ENCODE peak calls at places on chromosomes 11 and 22, in four cellular contexts. One of them, this sample, is unnamed.

GRCh38 chr11:120034881-120035620 is 102.9 kb downstream of the TRIM29 start:
- DNase-seq in central memory CD4-positive, alpha-beta T cell: no peak
- DNase-seq in astrocyte: no peak
- DNase-seq in RWPE1: no peak
- DNase-seq in this sample: no peak

GRCh38 chr11:76456571-76456970 is 11.8 kb downstream of the EMSY start:
- DNase-seq in astrocyte: no peak
- DNase-seq in central memory CD4-positive, alpha-beta T cell: no peak
- DNase-seq in RWPE1: no peak
- DNase-seq in this sample: no peak

GRCh38 chr11:67045314-67045713 is 11.3 kb upstream of the RHOD start:
- DNase-seq in RWPE1: peak; percentile 88
- DNase-seq in central memory CD4-positive, alpha-beta T cell: no peak
- DNase-seq in astrocyte: peak; percentile 92
- DNase-seq in this sample: peak; percentile 48

GRCh38 chr11:48031602-48032001 is 51.2 kb downstream of the PTPRJ start:
- DNase-seq in astrocyte: no peak
- DNase-seq in central memory CD4-positive, alpha-beta T cell: no peak
- DNase-seq in RWPE1: no peak
- DNase-seq in this sample: no peak

GRCh38 chr11:20033806-20034205 is 126.5 kb downstream of the DBX1 start:
- DNase-seq in RWPE1: no peak
- DNase-seq in central memory CD4-positive, alpha-beta T cell: no peak
- DNase-seq in astrocyte: no peak
- DNase-seq in this sample: no peak

GRCh38 chr22:48045369-48045768 is 1282.9 kb downstream of the TBC1D22A start:
- DNase-seq in RWPE1: no peak
- DNase-seq in central memory CD4-positive, alpha-beta T cell: no peak
- DNase-seq in astrocyte: no peak
- DNase-seq in this sample: no peak

GRCh38 chr11:86062719-86063118 is 6.2 kb downstream of the PICALM start:
- DNase-seq in astrocyte: peak; percentile 35
- DNase-seq in RWPE1: no peak
- DNase-seq in central memory CD4-positive, alpha-beta T cell: no peak
- DNase-seq in this sample: no peak

GRCh38 chr22:35467788-35468187 is 67.8 kb downstream of the MCM5 start:
- DNase-seq in RWPE1: no peak
- DNase-seq in central memory CD4-positive, alpha-beta T cell: no peak
- DNase-seq in astrocyte: peak; percentile 19
- DNase-seq in this sample: no peak

GRCh38 chr22:21759133-21759532 is 23.5 kb upstream of the YPEL1 start:
- DNase-seq in central memory CD4-positive, alpha-beta T cell: no peak
- DNase-seq in astrocyte: no peak
- DNase-seq in RWPE1: no peak
- DNase-seq in this sample: no peak

GRCh38 chr11:27972432-27973170 is 135.4 kb downstream of the KIF18A start:
- DNase-seq in RWPE1: no peak
- DNase-seq in central memory CD4-positive, alpha-beta T cell: no peak
- DNase-seq in astrocyte: peak; percentile 34
- DNase-seq in this sample: no peak

GRCh38 chr22:32623943-32624342 is 149.3 kb downstream of the FBXO7 start:
- DNase-seq in astrocyte: peak; percentile 78
- DNase-seq in RWPE1: no peak
- DNase-seq in central memory CD4-positive, alpha-beta T cell: no peak
- DNase-seq in this sample: no peak

This sample was measured in epithelial cell of prostate.